ENCODE peak calls at places on chromosomes 4 and X, in four cellular contexts. V, S, X and C are unnamed samples.
A peak's percentile ranks its signal among the peaks of the same experiment; 100 is the strongest.

GRCh38 chrX:3653111-3653510 is 60.3 kb downstream of the PRKX start:
- DNase-seq in V (no peak), S (no peak), X (no peak), C (no peak)

GRCh38 chr4:186669159-186669720 is 54.4 kb downstream of the FAT1 start:
- DNase-seq in V (peak; percentile 72), S (no peak), X (no peak), C (no peak)

GRCh38 chr4:76738081-76738931 is 159.6 kb downstream of the SOWAHB start:
- DNase-seq in V (peak; percentile 91), S (no peak), X (no peak), C (no peak)

GRCh38 chr4:56786955-56787354 is 34.5 kb downstream of the SPINK2 start:
- DNase-seq in V (peak; percentile 95), S (no peak), X (peak; percentile 38), C (no peak)

GRCh38 chr4:6052679-6053078 is 34.4 kb upstream of the C4orf50 start:
- DNase-seq in V (no peak), S (no peak), X (no peak), C (no peak)

GRCh38 chr4:75745721-75746199 is 21.4 kb downstream of the USO1 start:
- DNase-seq in V (no peak), S (no peak), X (no peak), C (no peak)

GRCh38 chr4:88070031-88070430 is 62.6 kb downstream of the PKD2 start:
- DNase-seq in V (no peak), S (no peak), X (no peak), C (no peak)

GRCh38 chrX:15050395-15050794 is 177.2 kb downstream of the MOSPD2 start:
- DNase-seq in V (no peak), S (no peak), X (no peak), C (no peak)

GRCh38 chr4:7607156-7607910 is 172.6 kb upstream of the PSAPL1 start:
- DNase-seq in V (peak; percentile 12), S (no peak), X (no peak), C (no peak)

GRCh38 chr4:36207808-36208207 is 36.5 kb downstream of the ARAP2 start:
- DNase-seq in V (no peak), S (no peak), X (no peak), C (no peak)

GRCh38 chr4:171002246-171002645 is 811.0 kb upstream of the GALNTL6 start:
- DNase-seq in V (no peak), S (no peak), X (no peak), C (no peak)

GRCh38 chr4:23135792-23136645 is 443.3 kb downstream of the GBA3 start:
- DNase-seq in V (peak; percentile 42), S (no peak), X (no peak), C (no peak)